ENCODE peak calls at places on chromosomes 7 and 10, in seven cellular contexts. One of them, this sample, is unnamed.

GRCh38 chr7:25887795-25888559 is 264.0 kb upstream of the NFE2L3 start:
- DNase-seq in KBM-7: no peak
- DNase-seq in non-pigmented ciliary epithelial cell: no peak
- DNase-seq in body of pancreas: no peak
- DNase-seq in transverse colon: no peak
- DNase-seq in heart right ventricle: no peak
- DNase-seq in AG08395: no peak
- DNase-seq in this sample: no peak

GRCh38 chr7:158740657-158741293 is 36.2 kb upstream of the NCAPG2 start:
- DNase-seq in KBM-7: no peak
- DNase-seq in non-pigmented ciliary epithelial cell: peak
- DNase-seq in body of pancreas: no peak
- DNase-seq in transverse colon: no peak
- DNase-seq in heart right ventricle: no peak
- DNase-seq in AG08395: peak
- DNase-seq in this sample: no peak

GRCh38 chr7:148503900-148504487 is 86.6 kb upstream of the C7orf33 start:
- DNase-seq in KBM-7: peak
- DNase-seq in non-pigmented ciliary epithelial cell: no peak
- DNase-seq in body of pancreas: no peak
- DNase-seq in transverse colon: no peak
- DNase-seq in heart right ventricle: no peak
- DNase-seq in AG08395: peak
- DNase-seq in this sample: no peak

GRCh38 chr10:8187171-8187666 is 132.7 kb downstream of the GATA3 start:
- DNase-seq in KBM-7: no peak
- DNase-seq in non-pigmented ciliary epithelial cell: no peak
- DNase-seq in body of pancreas: no peak
- DNase-seq in transverse colon: no peak
- DNase-seq in heart right ventricle: no peak
- DNase-seq in AG08395: no peak
- DNase-seq in this sample: no peak

GRCh38 chr10:97518601-97519043 is 19.9 kb downstream of the UBTD1 start:
- DNase-seq in KBM-7: no peak
- DNase-seq in non-pigmented ciliary epithelial cell: no peak
- DNase-seq in body of pancreas: no peak
- DNase-seq in transverse colon: no peak
- DNase-seq in heart right ventricle: no peak
- DNase-seq in AG08395: peak
- DNase-seq in this sample: no peak

GRCh38 chr7:95298091-95298490 is 26.2 kb downstream of the PON1 start:
- DNase-seq in KBM-7: no peak
- DNase-seq in non-pigmented ciliary epithelial cell: no peak
- DNase-seq in body of pancreas: no peak
- DNase-seq in transverse colon: no peak
- DNase-seq in heart right ventricle: no peak
- DNase-seq in AG08395: no peak
- DNase-seq in this sample: no peak

GRCh38 chr7:157540606-157541294 is 203.9 kb downstream of the DNAJB6 start:
- DNase-seq in KBM-7: no peak
- DNase-seq in non-pigmented ciliary epithelial cell: no peak
- DNase-seq in body of pancreas: no peak
- DNase-seq in transverse colon: no peak
- DNase-seq in heart right ventricle: no peak
- DNase-seq in AG08395: no peak
- DNase-seq in this sample: no peak

GRCh38 chr10:100808851-100809250 is 63.5 kb downstream of the PAX2 start:
- DNase-seq in KBM-7: no peak
- DNase-seq in non-pigmented ciliary epithelial cell: no peak
- DNase-seq in body of pancreas: no peak
- DNase-seq in transverse colon: no peak
- DNase-seq in heart right ventricle: no peak
- DNase-seq in AG08395: no peak
- DNase-seq in this sample: no peak

GRCh38 chr7:23380961-23381360 is 81.8 kb downstream of the MALSU1 start:
- DNase-seq in KBM-7: no peak
- DNase-seq in non-pigmented ciliary epithelial cell: no peak
- DNase-seq in body of pancreas: no peak
- DNase-seq in transverse colon: no peak
- DNase-seq in heart right ventricle: no peak
- DNase-seq in AG08395: no peak
- DNase-seq in this sample: no peak